ENCODE peak calls at places on chromosomes 12 and 14, in four cellular contexts. Q, E, P and T are unnamed samples.
A peak's percentile ranks its signal among the peaks of the same experiment; 100 is the strongest.

GRCh38 chr12:12718853-12719252 is 1.7 kb downstream of the CDKN1B start:
- DNase-seq in Q (no peak), E (no peak), P (no peak), T (no peak)

GRCh38 chr14:104690266-104690711 is 871 bp downstream of the INF2 start:
- DNase-seq in Q (no peak), E (no peak), P (no peak), T (no peak)

GRCh38 chr12:26304273-26304672 is 108.9 kb downstream of the SSPN start:
- DNase-seq in Q (no peak), E (no peak), P (no peak), T (no peak)

GRCh38 chr12:24853588-24853987 is 95.3 kb downstream of the BCAT1 start:
- DNase-seq in Q (no peak), E (no peak), P (no peak), T (no peak)

GRCh38 chr12:108686753-108687152 is 44.6 kb downstream of the CORO1C start:
- DNase-seq in Q (no peak), E (no peak), P (no peak), T (no peak)

GRCh38 chr12:52216107-52216506 is 16.9 kb upstream of the KRT7 start:
- DNase-seq in Q (no peak), E (no peak), P (no peak), T (no peak)

GRCh38 chr14:71365305-71365865 is 458.1 kb downstream of the PCNX1 start:
- DNase-seq in Q (no peak), E (no peak), P (no peak), T (no peak)

GRCh38 chr12:28851781-28852180 is 297.3 kb upstream of the FAR2 start:
- DNase-seq in Q (no peak), E (no peak), P (no peak), T (no peak)

GRCh38 chr12:24596768-24597388 is 352.0 kb downstream of the BCAT1 start:
- DNase-seq in Q (no peak), E (no peak), P (no peak), T (no peak)

GRCh38 chr12:68410018-68410650 is 78.0 kb upstream of the MDM1 start:
- DNase-seq in Q (no peak), E (no peak), P (no peak), T (no peak)

GRCh38 chr12:29818925-29819324 is 35.2 kb upstream of the TMTC1 start:
- DNase-seq in Q (no peak), E (no peak), P (no peak), T (no peak)

DNA sequence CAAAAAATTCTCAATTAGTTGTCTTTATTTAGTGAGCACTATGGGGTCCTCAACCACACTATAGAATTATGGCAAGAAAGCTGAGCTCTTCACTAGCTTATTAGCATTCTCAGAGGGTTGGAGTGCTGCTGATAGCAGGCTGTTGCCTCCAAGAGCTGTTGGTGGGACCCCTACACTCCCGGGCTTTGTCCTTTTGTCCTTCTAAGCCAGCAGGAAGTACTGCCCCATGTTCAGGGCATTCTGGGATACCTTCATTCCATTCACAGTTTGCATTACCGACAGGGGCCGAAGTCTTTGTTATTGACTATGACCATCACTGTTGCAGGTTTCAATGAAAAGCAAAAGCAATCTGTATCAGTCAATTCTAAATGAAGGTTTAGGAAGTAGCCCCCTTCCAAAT is 89.5 kb upstream of the OTX2 start:
- DNase-seq in Q (no peak), E (no peak), P (no peak), T (no peak)
- H3K4me3 ChIP-seq in Q (no peak overlapping the region), E (no peak overlapping the region), P (no peak overlapping the region), T (no peak overlapping the region)

GRCh38 chr12:131713349-131713748 is 2.5 kb downstream of the SFSWAP start:
- DNase-seq in Q (no peak), E (no peak), P (no peak), T (no peak)
- H3K36me3 ChIP-seq in Q (no peaks in the 10 kb centered on the region), E (peaks cover 46% of the 10 kb centered on the region), P (peaks cover 49% of the 10 kb centered on the region), T (peaks cover 10% of the 10 kb centered on the region)

DNA sequence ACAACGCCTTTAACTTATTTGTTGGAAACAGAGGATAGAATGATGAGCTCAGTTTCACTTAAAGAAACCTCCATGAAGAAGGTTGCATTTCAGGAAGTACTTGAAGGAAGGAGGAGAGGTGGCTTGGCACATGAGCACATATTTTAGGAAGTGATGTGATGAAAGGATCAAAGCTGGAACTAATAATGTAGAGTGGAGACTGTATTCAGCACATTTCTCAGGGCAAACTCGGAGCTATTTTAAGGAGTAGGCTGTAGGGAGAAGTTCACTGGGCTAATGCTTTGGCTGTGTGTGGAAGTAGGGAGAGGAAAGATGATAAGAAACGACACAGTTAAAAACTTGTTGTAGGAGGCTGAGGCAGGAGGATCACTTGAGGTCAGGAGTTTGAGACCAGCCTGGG is 272.8 kb downstream of the AKAP6 start:
- DNase-seq in Q (no peak), E (no peak), P (no peak), T (no peak)
- H3K4me3 ChIP-seq in Q (no peak overlapping the region), E (no peak overlapping the region), P (no peak overlapping the region), T (no peak overlapping the region)

GRCh38 chr12:53538209-53538689 is 31.0 kb upstream of the NPFF start:
- DNase-seq in Q (peak; percentile 51), E (no peak), P (no peak), T (no peak)
- H3K36me3 ChIP-seq in Q (no peaks in the 10 kb centered on the region), E (peaks cover 48% of the 10 kb centered on the region), P (peaks cover 84% of the 10 kb centered on the region), T (peaks cover 5% of the 10 kb centered on the region)

DNA sequence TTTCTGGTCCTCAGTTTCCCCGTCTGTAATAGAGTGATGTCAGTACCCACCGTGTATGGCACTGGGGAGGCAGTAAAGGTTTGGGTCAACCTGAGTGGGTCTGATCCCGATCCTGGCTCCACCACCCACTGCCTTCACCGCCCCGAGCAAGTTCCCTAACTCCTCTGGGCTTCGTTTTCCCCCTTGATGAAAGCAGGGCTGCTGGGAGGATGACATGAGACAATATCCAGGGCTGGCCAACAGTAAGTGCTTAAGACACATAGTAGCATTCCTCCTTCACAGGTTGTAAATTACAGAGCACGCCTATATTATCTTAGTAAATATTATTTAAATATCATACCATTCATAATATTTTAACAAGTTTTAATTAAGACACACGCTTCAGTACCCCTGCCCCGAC is 590 bp downstream of the PLEK2 start:
- DNase-seq in Q (no peak), E (no peak), P (no peak), T (no peak)
- H3K4me3 ChIP-seq in Q (peak overlapping the region; percentile 9), E (peak overlapping the region; percentile 41), P (peak overlapping the region; percentile 61), T (no peak overlapping the region)

DNA sequence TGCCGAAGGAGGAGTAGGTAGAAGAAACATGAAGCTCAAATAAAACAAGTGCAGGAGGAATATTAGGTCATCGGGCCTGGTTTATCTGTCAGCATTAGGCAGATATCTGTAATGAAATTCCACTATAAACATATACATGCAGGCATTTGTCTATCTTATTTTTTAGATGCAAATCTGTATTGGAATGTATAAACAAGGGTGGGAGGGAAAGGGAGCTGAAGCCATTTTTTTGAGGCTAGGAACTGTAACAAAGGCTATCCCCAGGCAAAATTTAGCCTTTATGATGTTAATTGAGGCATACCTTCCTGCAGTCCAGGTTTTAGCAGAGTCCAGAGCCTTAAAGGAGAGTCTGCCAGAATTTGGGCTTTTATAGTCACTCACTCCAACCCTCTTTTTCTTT is 72.5 kb downstream of the PHLDA1 start:
- DNase-seq in Q (no peak), E (no peak), P (no peak), T (no peak)
- H3K36me3 ChIP-seq in Q (no peaks in the 10 kb centered on the region), E (no peaks in the 10 kb centered on the region), P (no peaks in the 10 kb centered on the region), T (no peaks in the 10 kb centered on the region)

DNA sequence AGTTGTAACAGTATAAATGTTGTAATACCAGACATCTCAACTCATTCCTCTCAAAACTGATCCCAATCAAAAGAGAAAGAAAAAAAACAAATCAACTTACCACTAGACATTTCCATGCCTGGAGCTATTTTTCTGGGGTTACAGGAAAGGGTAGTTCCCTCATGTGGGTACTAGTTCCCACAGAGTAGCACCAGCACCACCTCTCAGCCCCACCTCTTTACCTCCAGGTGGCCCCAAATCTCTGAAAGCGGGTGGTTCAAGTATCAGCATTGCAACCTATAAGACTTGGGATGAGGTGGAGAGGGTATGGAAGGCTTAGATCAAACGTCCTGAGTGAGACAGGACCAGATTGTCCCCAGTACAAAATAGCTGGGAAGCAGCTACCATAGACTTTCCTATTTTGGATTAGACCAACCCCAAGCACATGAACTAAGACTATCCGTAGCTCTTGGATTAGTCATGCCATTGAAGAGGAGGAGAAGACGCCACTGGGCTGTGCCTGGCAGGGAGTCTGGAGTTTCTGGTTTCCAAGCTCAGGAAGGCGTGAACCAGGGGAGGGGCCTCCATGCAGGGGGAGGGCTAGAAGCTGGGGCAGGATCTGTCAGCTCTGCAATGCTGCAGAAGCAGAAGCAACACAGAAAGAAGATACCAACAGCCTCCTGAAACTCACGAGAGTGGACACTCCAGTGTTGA is at the start of gene SLC39A2:
- DNase-seq in Q (no peak), E (no peak), P (no peak), T (no peak)
- H3K4me3 ChIP-seq in Q (no peak within 1 kb of the TSS), E (no peak within 1 kb of the TSS), P (peak within 1 kb of the TSS; percentile 23), T (no peak within 1 kb of the TSS)

DNA sequence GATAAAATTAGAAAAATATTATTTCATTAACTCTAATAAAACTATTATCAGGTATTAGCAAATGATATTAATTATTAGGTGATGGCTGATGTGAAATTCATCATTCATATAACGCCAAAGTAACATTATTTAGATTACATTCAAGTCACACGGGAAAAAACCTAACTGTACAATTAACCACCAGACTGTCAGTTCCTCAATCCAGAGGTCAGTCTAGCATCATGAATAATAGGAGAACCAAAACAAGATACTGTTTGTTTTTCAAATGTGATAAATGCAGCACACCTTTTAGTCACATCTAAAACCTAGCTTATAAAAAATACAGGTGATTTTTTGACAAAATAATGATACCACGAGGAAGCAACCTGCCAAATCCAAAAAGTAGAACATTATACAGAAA is 19.6 kb downstream of the SENP1 start:
- DNase-seq in Q (no peak), E (no peak), P (no peak), T (no peak)
- H3K36me3 ChIP-seq in Q (no peaks in the 10 kb centered on the region), E (peaks cover 66% of the 10 kb centered on the region), P (peaks cover 72% of the 10 kb centered on the region), T (peaks cover 6% of the 10 kb centered on the region)